ENCODE peak calls at places on chromosomes 3 and 15, in four cellular contexts. L is choroid plexus epithelial cell; C is lung; K is CD8-positive, alpha-beta memory T cell. Z is an unnamed sample.

GRCh38 chr15:69141286-69141701 is 19.1 kb upstream of the GLCE start:
- DNase-seq in L (no peak), C (no peak), K (no peak), Z (no peak)

GRCh38 chr3:64079369-64080160 is 56.3 kb upstream of the PSMD6 start:
- DNase-seq in L (no peak), C (no peak), K (no peak), Z (no peak)

GRCh38 chr3:195768831-195769303 is 42.9 kb downstream of the MUC4 start:
- DNase-seq in L (no peak), C (no peak), K (no peak), Z (no peak)

GRCh38 chr3:98807011-98807410 is 43.9 kb downstream of the ST3GAL6 start:
- DNase-seq in L (peak; percentile 73), C (no peak), K (no peak), Z (no peak)

GRCh38 chr3:30657914-30658313 is 51.5 kb downstream of the TGFBR2 start:
- DNase-seq in L (peak; percentile 40), C (no peak), K (peak; percentile 84), Z (no peak)

GRCh38 chr15:70473623-70474366 is 289.6 kb downstream of the UACA start:
- DNase-seq in L (peak; percentile 72), C (no peak), K (no peak), Z (no peak)

GRCh38 chr3:39234705-39235104 is 42.3 kb upstream of the XIRP1 start:
- DNase-seq in L (no peak), C (no peak), K (no peak), Z (peak; percentile 90)

GRCh38 chr15:74955796-74956647 is 550 bp downstream of the RPP25 start:
- DNase-seq in L (peak; percentile 69), C (peak; percentile 79), K (peak; percentile 50), Z (peak; percentile 87)

GRCh38 chr3:4906107-4906621 is 73.1 kb upstream of the BHLHE40 start:
- DNase-seq in L (peak; percentile 82), C (no peak), K (no peak), Z (no peak)

GRCh38 chr15:68980786-68981185 is 33.7 kb upstream of the NOX5 start:
- DNase-seq in L (no peak), C (no peak), K (no peak), Z (no peak)

GRCh38 chr3:159234306-159234705 is 432.5 kb downstream of the MFSD1 start:
- DNase-seq in L (peak; percentile 55), C (no peak), K (no peak), Z (no peak)

GRCh38 chr3:114933407-114933806 is 213.7 kb downstream of the ZBTB20 start:
- DNase-seq in L (no peak), C (no peak), K (no peak), Z (no peak)

GRCh38 chr15:94584833-94585244 is 353.5 kb downstream of the MCTP2 start:
- DNase-seq in L (peak; percentile 17), C (no peak), K (peak; percentile 49), Z (peak; percentile 19)

GRCh38 chr15:39000008-39000734 is 435.6 kb upstream of the RASGRP1 start:
- DNase-seq in L (no peak), C (no peak), K (no peak), Z (no peak)

GRCh38 chr3:59641169-59641914 is 591.5 kb upstream of the CFAP20DC start:
- DNase-seq in L (no peak), C (peak; percentile 36), K (no peak), Z (no peak)

GRCh38 chr15:78212546-78213424 is 21.6 kb downstream of the ACSBG1 start:
- DNase-seq in L (peak; percentile 66), C (no peak), K (no peak), Z (no peak)

GRCh38 chr15:40598126-40598525 is 4.1 kb downstream of the KNL1 start:
- DNase-seq in L (no peak), C (no peak), K (no peak), Z (no peak)

GRCh38 chr3:42134867-42135464 is 43.8 kb downstream of the TRAK1 start:
- DNase-seq in L (no peak), C (no peak), K (no peak), Z (no peak)

GRCh38 chr3:64229903-64230302 is 4.6 kb upstream of the PRICKLE2 start:
- DNase-seq in L (peak; percentile 72), C (no peak), K (no peak), Z (no peak)

GRCh38 chr3:158091526-158091925 is 14.7 kb downstream of the SHOX2 start:
- DNase-seq in L (peak; percentile 72), C (no peak), K (no peak), Z (no peak)

GRCh38 chr3:15332405-15333098 is at the start of gene SH3BP5:
- DNase-seq in L (peak; percentile 66), C (peak; percentile 72), K (peak; percentile 69), Z (peak; percentile 62)

GRCh38 chr3:141529256-141530132 is 42.7 kb downstream of the RASA2 start:
- DNase-seq in L (no peak), C (no peak), K (peak; percentile 40), Z (peak; percentile 57)
- H3K4me3 ChIP-seq in L (no peak overlapping the region), C (no peak overlapping the region), K (peak overlapping the region; percentile 13), Z (peak overlapping the region; percentile 81)

DNA sequence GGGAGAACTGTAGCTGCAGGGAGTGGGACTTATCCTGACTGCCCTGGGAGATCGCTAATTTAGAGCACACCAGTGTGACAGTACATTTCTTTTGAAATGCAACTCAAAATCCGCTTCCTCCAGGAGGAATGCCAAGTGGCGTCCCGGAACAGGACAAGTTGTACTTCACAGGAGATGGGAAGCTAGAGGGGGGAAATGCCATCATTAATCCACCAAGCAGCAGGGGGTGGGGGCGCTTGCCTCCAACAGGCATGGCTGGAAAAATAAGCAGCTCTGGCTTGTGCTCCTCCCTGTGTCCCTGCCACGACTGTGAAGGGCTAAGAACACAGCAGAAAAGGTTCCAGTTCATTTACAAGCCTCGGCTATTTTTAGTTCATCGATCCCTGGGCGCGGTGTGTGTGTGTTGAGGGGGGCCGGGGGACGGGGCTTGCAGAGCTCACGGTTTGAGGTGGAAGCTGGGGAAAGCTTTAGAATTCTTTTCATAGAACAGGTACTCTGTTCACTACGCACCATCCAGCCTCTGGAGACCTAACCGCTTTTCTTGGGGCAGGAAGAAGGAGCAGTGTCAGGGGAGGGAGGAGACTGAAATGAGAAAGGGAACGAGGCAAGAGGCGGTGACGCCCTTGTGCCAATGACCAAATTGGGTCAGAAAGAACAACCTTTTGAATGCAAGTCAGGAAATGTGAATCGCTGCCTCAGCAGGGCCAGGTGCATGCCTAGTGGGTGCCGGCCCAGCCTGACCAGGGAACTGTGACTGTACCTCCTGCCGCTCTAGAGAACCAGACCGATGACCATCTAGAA is 51.8 kb upstream of the DGKG start:
- DNase-seq in L (no peak), C (peak; percentile 31), K (no peak), Z (no peak)
- H3K4me3 ChIP-seq in L (peak overlapping the region; percentile 21), C (no peak overlapping the region), K (peak overlapping the region; percentile 35), Z (peak overlapping the region; percentile 37)

GRCh38 chr3:143120716-143121239 is 1.2 kb downstream of the CHST2 start:
- DNase-seq in L (peak; percentile 65), C (no peak), K (peak; percentile 54), Z (peak; percentile 65)

GRCh38 chr3:143121240-143122088 is 1.9 kb downstream of the CHST2 start:
- DNase-seq in L (peak; percentile 87), C (peak; percentile 42), K (peak; percentile 76), Z (peak; percentile 80)

GRCh38 chr3:143123353-143123974 is 3.9 kb downstream of the CHST2 start:
- DNase-seq in L (peak; percentile 23), C (no peak), K (no peak), Z (no peak)

GRCh38 chr3:143122089-143122430 is 2.5 kb downstream of the CHST2 start:
- DNase-seq in L (no peak), C (no peak), K (no peak), Z (no peak)

DNA sequence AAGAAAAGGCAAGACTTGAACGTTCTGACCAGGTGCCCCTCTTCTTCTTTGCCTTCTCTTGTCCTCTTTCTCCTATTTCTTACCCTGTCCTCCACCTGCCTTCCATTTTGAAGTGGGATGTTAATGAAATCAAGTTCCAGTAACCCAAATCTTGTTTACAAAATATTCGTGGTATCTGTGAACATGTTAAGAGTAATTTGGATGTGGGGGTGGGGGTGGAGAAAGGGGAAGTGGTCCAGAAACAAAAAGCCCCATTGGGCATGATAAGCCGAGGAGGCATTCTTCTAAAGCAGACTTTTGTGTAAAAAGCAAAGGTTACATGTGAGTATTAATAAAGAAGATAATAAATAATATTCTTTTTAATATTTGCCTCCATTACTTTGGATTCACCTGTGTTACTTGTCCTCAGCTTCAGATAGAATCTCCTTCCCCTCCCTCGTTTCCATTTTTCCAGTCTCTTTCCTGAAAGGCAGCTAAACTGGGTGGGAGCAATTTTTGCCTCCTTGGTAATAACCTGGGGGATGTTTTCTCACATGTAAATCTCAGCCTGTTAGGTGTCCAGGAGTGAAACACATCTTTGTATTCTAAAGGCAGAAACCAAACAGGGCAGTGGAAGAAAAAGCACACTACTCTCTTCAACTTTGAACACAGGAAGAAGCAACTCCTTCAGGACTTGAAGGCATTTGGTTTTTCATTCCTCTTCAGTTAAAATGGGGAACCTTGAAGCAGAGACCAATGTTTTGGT is 3.2 kb downstream of the CHST2 start:
- DNase-seq in L (peak; percentile 36), C (no peak), K (no peak), Z (no peak)
- H3K4me3 ChIP-seq in L (peak overlapping the region; percentile 67), C (no peak overlapping the region), K (peak overlapping the region; percentile 53), Z (peak overlapping the region; percentile 54)

GRCh38 chr15:81263477-81263876 is 60.5 kb downstream of the STARD5 start:
- DNase-seq in L (no peak), C (no peak), K (no peak), Z (no peak)

GRCh38 chr15:81264072-81264857 is 59.7 kb downstream of the STARD5 start:
- DNase-seq in L (no peak), C (no peak), K (no peak), Z (no peak)

GRCh38 chr15:81268340-81268739 is 55.6 kb downstream of the STARD5 start:
- DNase-seq in L (no peak), C (no peak), K (no peak), Z (no peak)

GRCh38 chr15:81265944-81266775 is 57.8 kb downstream of the STARD5 start:
- DNase-seq in L (peak; percentile 88), C (peak; percentile 82), K (peak; percentile 73), Z (peak; percentile 63)

GRCh38 chr15:81265256-81265943 is 58.5 kb downstream of the STARD5 start:
- DNase-seq in L (no peak), C (no peak), K (no peak), Z (no peak)
- H3K4me3 ChIP-seq in L (peak overlapping the region; percentile 29), C (no peak overlapping the region), K (peak overlapping the region; percentile 35), Z (peak overlapping the region; percentile 73)